ENCODE peak calls at places on chromosome 5, in six cellular contexts. One of them, this sample, is unnamed.

GRCh38 chr5:96614110-96614691 is 48.0 kb upstream of the CAST start:
- DNase-seq in T-helper 17 cell: no peak
- DNase-seq in GM20000: peak
- DNase-seq in fibroblast of the aortic adventitia: peak
- DNase-seq in GM12865: peak
- DNase-seq in endothelial cell: peak
- DNase-seq in this sample: no peak

GRCh38 chr5:149141224-149141956 is at the start of gene ABLIM3:
- DNase-seq in GM20000: peak
- DNase-seq in T-helper 17 cell: peak
- DNase-seq in fibroblast of the aortic adventitia: peak
- DNase-seq in GM12865: peak
- DNase-seq in endothelial cell: peak
- DNase-seq in this sample: peak

GRCh38 chr5:59917121-59917520 is 23.6 kb upstream of the PDE4D start:
- DNase-seq in GM12865: no peak
- DNase-seq in fibroblast of the aortic adventitia: no peak
- DNase-seq in GM20000: no peak
- DNase-seq in T-helper 17 cell: no peak
- DNase-seq in endothelial cell: no peak
- DNase-seq in this sample: no peak

GRCh38 chr5:139670369-139671095 is 22.4 kb downstream of the CXXC5 start:
- DNase-seq in fibroblast of the aortic adventitia: no peak
- DNase-seq in endothelial cell: no peak
- DNase-seq in GM20000: peak
- DNase-seq in T-helper 17 cell: no peak
- DNase-seq in GM12865: peak
- DNase-seq in this sample: peak

GRCh38 chr5:17426104-17426739 is 71.8 kb upstream of the TAF11L2 start:
- DNase-seq in GM12865: peak
- DNase-seq in T-helper 17 cell: no peak
- DNase-seq in fibroblast of the aortic adventitia: no peak
- DNase-seq in endothelial cell: no peak
- DNase-seq in GM20000: peak
- DNase-seq in this sample: no peak

GRCh38 chr5:174355208-174355612 is 309.7 kb downstream of the NSG2 start:
- DNase-seq in fibroblast of the aortic adventitia: peak
- DNase-seq in T-helper 17 cell: no peak
- DNase-seq in GM12865: no peak
- DNase-seq in GM20000: no peak
- DNase-seq in endothelial cell: no peak
- DNase-seq in this sample: no peak

GRCh38 chr5:33582417-33582816 is 141.7 kb downstream of the TARS1 start:
- DNase-seq in fibroblast of the aortic adventitia: no peak
- DNase-seq in GM20000: no peak
- DNase-seq in T-helper 17 cell: no peak
- DNase-seq in endothelial cell: no peak
- DNase-seq in GM12865: no peak
- DNase-seq in this sample: no peak

GRCh38 chr5:34524123-34524522 is 132.0 kb upstream of the RAI14 start:
- DNase-seq in endothelial cell: no peak
- DNase-seq in fibroblast of the aortic adventitia: peak
- DNase-seq in GM12865: peak
- DNase-seq in T-helper 17 cell: no peak
- DNase-seq in GM20000: no peak
- DNase-seq in this sample: no peak

GRCh38 chr5:10761842-10762165 is 770 bp upstream of the DAP start:
- DNase-seq in GM20000: no peak
- DNase-seq in endothelial cell: no peak
- DNase-seq in GM12865: peak
- DNase-seq in T-helper 17 cell: no peak
- DNase-seq in fibroblast of the aortic adventitia: peak
- DNase-seq in this sample: no peak

GRCh38 chr5:90875456-90875855 is 316.9 kb downstream of the ADGRV1 start:
- DNase-seq in endothelial cell: no peak
- DNase-seq in GM20000: no peak
- DNase-seq in fibroblast of the aortic adventitia: no peak
- DNase-seq in T-helper 17 cell: no peak
- DNase-seq in GM12865: no peak
- DNase-seq in this sample: no peak